ENCODE peak calls at places on chromosome 3, in five cellular contexts. U, F, I, X and A are unnamed samples.

GRCh38 chr3:57661404-57661803 is 31.5 kb downstream of the DENND6A start:
- DNase-seq in U (no peak), F (no peak), I (no peak), X (no peak), A (no peak)

GRCh38 chr3:25604107-25604805 is 60.5 kb downstream of the TOP2B start:
- DNase-seq in U (no peak), F (peak; percentile 87), I (no peak), X (no peak), A (no peak)

GRCh38 chr3:118425272-118425837 is 609.3 kb downstream of the IGSF11 start:
- DNase-seq in U (no peak), F (no peak), I (no peak), X (no peak), A (no peak)

GRCh38 chr3:126433496-126434263 is 39.0 kb downstream of the CFAP100 start:
- DNase-seq in U (no peak), F (no peak), I (no peak), X (no peak), A (no peak)

GRCh38 chr3:176840604-176841287 is 356.5 kb downstream of the TBL1XR1 start:
- DNase-seq in U (no peak), F (no peak), I (no peak), X (no peak), A (peak; percentile 6)

GRCh38 chr3:130820976-130821375 is 72.9 kb upstream of the ATP2C1 start:
- DNase-seq in U (no peak), F (peak; percentile 58), I (peak; percentile 62), X (no peak), A (no peak)

GRCh38 chr3:79551325-79551892 is 216.4 kb downstream of the ROBO1 start:
- DNase-seq in U (no peak), F (no peak), I (no peak), X (no peak), A (no peak)

GRCh38 chr3:23740517-23741402 is 65.0 kb upstream of the UBE2E1 start:
- DNase-seq in U (no peak), F (peak; percentile 46), I (peak; percentile 90), X (peak; percentile 59), A (no peak)

GRCh38 chr3:99637041-99637380 is 1.4 kb upstream of the COL8A1 start:
- DNase-seq in U (no peak), F (no peak), I (peak; percentile 12), X (no peak), A (no peak)

GRCh38 chr3:12959838-12960378 is 113.3 kb downstream of the IQSEC1 start:
- DNase-seq in U (no peak), F (no peak), I (no peak), X (no peak), A (no peak)

GRCh38 chr3:184358140-184358767 is 3.2 kb downstream of the CLCN2 start:
- DNase-seq in U (no peak), F (no peak), I (no peak), X (no peak), A (no peak)

GRCh38 chr3:127224118-127224517 is 31.2 kb downstream of the PRR23E start:
- DNase-seq in U (no peak), F (no peak), I (no peak), X (peak; percentile 45), A (peak; percentile 82)

GRCh38 chr3:117719316-117719926 is 1009.8 kb downstream of the TUSC7 start:
- DNase-seq in U (no peak), F (peak; percentile 63), I (no peak), X (peak; percentile 11), A (peak; percentile 7)

GRCh38 chr3:106631378-106632083 is 745.7 kb upstream of the CCDC54 start:
- DNase-seq in U (no peak), F (peak; percentile 33), I (no peak), X (no peak), A (no peak)

GRCh38 chr3:190036631-190037030 is 84.1 kb downstream of the P3H2 start:
- DNase-seq in U (no peak), F (peak; percentile 86), I (no peak), X (no peak), A (no peak)

GRCh38 chr3:42507252-42507651 is 4.8 kb downstream of the VIPR1 start:
- DNase-seq in U (peak; percentile 45), F (no peak), I (no peak), X (no peak), A (no peak)

DNA sequence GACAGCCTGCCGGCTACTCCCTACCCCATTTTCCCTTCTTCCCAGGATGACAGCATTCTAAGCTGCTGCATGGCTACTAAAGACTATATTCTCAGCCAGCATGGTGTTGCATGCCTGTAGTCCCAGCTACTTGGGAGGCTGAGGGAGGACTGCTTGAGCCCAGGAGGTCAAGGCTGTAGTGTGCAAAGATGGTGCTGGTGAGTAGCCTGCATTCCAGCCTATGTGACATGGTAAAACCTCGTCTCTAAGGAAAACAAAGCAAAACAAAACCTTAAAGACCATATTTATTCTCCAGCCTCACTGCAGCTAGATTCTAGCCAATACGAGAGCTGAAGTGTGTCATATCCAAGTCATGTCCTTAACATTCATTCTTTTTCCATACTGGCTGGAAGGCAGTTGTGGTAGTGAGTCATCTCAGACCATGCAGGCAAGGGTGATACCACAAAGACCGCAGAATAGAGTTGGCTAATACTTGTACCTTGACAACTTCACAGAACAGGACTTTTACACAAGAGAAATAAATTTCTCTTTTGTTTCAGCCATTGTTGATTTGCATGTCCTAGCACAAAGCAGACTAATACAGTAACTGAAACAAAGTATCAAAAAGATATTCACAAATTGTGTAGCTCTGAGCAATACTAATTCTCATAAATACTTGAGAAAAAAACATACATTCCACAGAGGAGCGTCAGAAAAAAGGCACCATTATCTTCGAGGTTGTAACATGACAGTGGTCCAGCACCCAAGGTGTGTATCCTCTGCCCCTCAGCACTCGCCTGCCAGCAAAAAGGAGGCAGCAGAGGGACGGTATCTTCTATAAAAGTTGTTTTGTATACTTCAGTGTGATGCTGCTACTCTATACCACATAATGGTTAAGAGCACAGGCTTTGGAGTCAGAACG is 14.8 kb downstream of the PBRM1 start:
- DNase-seq in U (no peak), F (peak; percentile 100), I (peak; percentile 92), X (peak; percentile 82), A (peak; percentile 33)
- H3K4me3 ChIP-seq in U (no peak overlapping the region), F (peak overlapping the region; percentile 34), I (no peak overlapping the region), X (peak overlapping the region; percentile 35), A (no peak overlapping the region)

GRCh38 chr3:187536185-187536584 is 134.0 kb downstream of the SST start:
- DNase-seq in U (no peak), F (no peak), I (no peak), X (no peak), A (no peak)

GRCh38 chr3:187531831-187532230 is 138.4 kb downstream of the SST start:
- DNase-seq in U (no peak), F (no peak), I (no peak), X (no peak), A (no peak)

GRCh38 chr3:187533797-187534196 is 136.4 kb downstream of the SST start:
- DNase-seq in U (no peak), F (no peak), I (no peak), X (no peak), A (no peak)
- H3K4me3 ChIP-seq in U (no peak overlapping the region), F (no peak overlapping the region), I (no peak overlapping the region), X (no peak overlapping the region), A (no peak overlapping the region)

DNA sequence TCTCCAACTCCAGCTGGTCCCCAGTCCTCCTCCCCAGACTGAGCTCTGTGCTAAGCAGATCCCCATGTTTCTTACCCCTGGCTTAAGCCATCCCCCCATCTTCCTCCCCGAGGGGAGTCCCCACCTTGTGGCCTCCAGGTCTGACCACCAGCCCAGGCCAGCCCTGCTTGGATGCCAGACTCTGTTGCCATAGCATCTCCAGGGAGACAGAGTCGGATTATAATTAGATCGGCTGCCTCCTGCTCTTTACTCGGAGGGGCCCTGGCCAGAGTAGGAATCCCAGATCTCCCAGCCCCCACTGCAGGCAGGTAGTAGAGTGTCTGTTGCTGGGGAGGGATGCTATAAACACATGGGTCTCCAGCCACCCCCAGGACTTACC is 2.4 kb downstream of the KLHDC8B start:
- DNase-seq in U (no peak), F (peak; percentile 30), I (no peak), X (no peak), A (no peak)
- H3K4me3 ChIP-seq in U (no peak overlapping the region), F (peak overlapping the region; percentile 85), I (no peak overlapping the region), X (no peak overlapping the region), A (no peak overlapping the region)

GRCh38 chr3:134536760-134537159 is 50.9 kb downstream of the CEP63 start:
- DNase-seq in U (no peak), F (no peak), I (no peak), X (no peak), A (no peak)
- H3K4me3 ChIP-seq in U (no peak overlapping the region), F (no peak overlapping the region), I (no peak overlapping the region), X (no peak overlapping the region), A (no peak overlapping the region)

GRCh38 chr3:111862974-111863373 is 3.9 kb downstream of the PHLDB2 start:
- DNase-seq in U (no peak), F (no peak), I (no peak), X (no peak), A (no peak)
- H3K4me3 ChIP-seq in U (no peak overlapping the region), F (peak overlapping the region; percentile 38), I (no peak overlapping the region), X (no peak overlapping the region), A (no peak overlapping the region)

GRCh38 chr3:94176886-94177285 is 114.0 kb downstream of the NSUN3 start:
- DNase-seq in U (no peak), F (no peak), I (no peak), X (no peak), A (no peak)
- H3K4me3 ChIP-seq in U (peak overlapping the region; percentile 24), F (no peak overlapping the region), I (no peak overlapping the region), X (no peak overlapping the region), A (no peak overlapping the region)

GRCh38 chr3:138082085-138082991 is 33.1 kb downstream of the DZIP1L start:
- DNase-seq in U (no peak), F (peak; percentile 91), I (no peak), X (peak; percentile 63), A (peak; percentile 65)
- H3K4me3 ChIP-seq in U (no peak overlapping the region), F (peak overlapping the region; percentile 44), I (no peak overlapping the region), X (no peak overlapping the region), A (peak overlapping the region; percentile 2)